ENCODE peak calls at places on chromosomes 7 and 10, in four cellular contexts. H is Peyer's patch, U is A549, T is lower lobe of right lung. R is an unnamed sample.

GRCh38 chr10:11813855-11814557 is 9.2 kb upstream of the PROSER2 start:
- DNase-seq in H (no peak), U (no peak), T (no peak), R (no peak)

GRCh38 chr7:74269757-74270277 is 15.6 kb upstream of the RFC2 start:
- DNase-seq in H (peak; percentile 77), T (peak; percentile 58), U (peak; percentile 70), R (peak; percentile 56)

GRCh38 chr7:1713502-1714484 is 43.7 kb downstream of the ELFN1 start:
- DNase-seq in U (no peak), H (no peak), T (peak; percentile 45), R (peak; percentile 76)

GRCh38 chr7:29483219-29484104 is 80.2 kb upstream of the PRR15 start:
- DNase-seq in T (no peak), H (no peak), U (no peak), R (no peak)

GRCh38 chr10:75662715-75663114 is 231.3 kb downstream of the LRMDA start:
- DNase-seq in U (no peak), T (no peak), H (no peak), R (no peak)

GRCh38 chr10:50293508-50294320 is 42.4 kb upstream of the ASAH2 start:
- DNase-seq in T (no peak), U (no peak), H (no peak), R (no peak)

GRCh38 chr10:121819049-121819448 is 108.8 kb downstream of the ATE1 start:
- DNase-seq in T (no peak), U (no peak), H (no peak), R (no peak)

GRCh38 chr7:29970158-29970557 is 19.4 kb downstream of the SCRN1 start:
- DNase-seq in U (no peak), H (no peak), T (no peak), R (no peak)

GRCh38 chr7:77910124-77910523 is 111.6 kb downstream of the PHTF2 start:
- DNase-seq in T (no peak), U (peak; percentile 34), H (no peak), R (no peak)
- TF ChIP-seq CTCF in T (no peak), U (no peak), H (peak; percentile 10), R (no peak)

DNA sequence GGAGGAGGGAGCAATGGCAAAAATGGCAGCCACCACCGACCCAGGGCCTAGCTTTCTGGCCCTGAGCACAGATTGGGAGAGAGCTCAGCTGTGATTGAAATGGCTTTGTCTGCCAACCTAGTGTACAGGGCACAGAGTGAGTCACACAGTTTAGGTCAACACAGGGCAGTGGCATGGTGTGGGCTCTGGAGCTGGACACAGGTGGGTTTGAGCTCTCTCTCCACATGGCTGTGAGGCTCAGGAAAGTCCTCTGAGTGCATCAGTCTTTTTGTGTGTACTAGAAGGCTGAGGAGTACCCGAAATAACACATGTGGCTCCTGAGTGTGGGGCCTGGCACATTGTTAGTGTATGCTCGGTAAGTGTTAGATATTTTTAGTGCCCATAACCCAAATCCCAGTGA is 60.2 kb upstream of the LOXL4 start:
- DNase-seq in H (no peak), U (no peak), T (no peak), R (no peak)
- TF ChIP-seq CTCF in H (no peak), U (no peak), T (no peak), R (no peak)

GRCh38 chr10:70619271-70620019 is 16.9 kb upstream of the PRF1 start:
- DNase-seq in U (peak; percentile 50), H (no peak), T (no peak), R (no peak)
- TF ChIP-seq CTCF in U (peak; percentile 38), H (peak; percentile 57), T (peak; percentile 22), R (no peak)

DNA sequence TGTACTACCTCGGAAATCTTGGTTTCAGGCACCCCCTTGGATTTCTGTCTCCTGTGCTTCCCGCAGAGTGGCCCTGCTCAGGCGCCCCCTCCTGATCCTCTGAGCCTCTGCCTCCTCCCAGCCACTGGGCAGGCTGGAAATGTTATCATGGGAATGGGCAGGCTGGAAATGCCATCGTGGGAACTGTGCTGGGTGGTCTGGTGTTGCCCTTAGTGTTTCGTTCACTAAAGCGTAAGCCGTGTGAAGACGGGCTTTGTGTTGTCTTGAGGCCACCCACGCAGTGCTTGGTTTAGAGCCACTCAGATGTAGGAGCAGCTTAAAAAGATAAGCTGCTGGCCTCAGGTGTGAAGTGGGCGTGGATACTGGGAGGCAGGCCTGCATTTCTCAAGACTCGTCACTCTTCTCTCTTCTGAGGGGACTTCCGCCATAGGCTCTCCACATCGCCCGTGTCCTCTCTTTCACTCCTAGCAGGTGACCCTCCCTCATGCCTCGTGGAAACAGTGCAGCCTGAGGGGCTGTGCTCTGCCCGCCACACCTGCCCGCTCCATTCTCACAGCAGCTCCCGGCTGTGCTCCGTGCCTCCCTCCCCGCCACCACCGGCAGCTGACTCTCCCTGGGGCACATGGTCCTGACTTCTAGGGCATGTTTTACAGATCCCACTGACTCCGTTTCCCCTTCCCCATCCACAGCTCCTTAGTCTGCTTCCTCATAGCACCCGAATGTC is 28.5 kb downstream of the PPP2R2D start:
- DNase-seq in U (no peak), T (no peak), H (no peak), R (no peak)
- TF ChIP-seq CTCF in U (no peak), T (no peak), H (no peak), R (no peak)

DNA sequence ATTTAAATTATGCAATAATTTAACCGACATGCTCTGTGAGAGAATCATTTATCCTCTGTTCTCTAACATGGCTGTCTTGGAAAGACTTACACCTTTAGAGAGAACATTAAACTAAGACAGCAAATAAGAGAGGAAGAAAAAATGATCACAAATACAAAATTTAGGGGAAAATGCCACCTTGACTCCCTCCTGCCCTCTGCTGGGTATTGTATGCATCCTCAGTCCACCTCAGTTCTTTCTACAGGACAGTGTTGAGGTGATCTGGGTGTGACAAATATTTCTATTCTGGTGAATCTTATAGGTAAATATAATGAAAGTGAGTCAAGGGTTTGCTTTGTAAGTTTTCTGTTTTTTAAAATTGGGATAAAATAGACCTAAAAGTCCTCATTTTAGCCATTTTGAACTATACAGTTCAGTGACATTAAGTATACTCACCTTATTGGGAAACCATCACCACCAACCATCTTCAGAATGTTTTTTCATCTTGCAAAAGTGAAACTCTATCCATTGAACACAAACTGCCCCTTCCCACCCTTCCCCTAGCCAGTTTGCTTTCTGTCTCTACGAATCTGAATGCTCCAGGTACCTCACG is 61.5 kb upstream of the ELMO1 start:
- DNase-seq in H (no peak), T (no peak), U (no peak), R (no peak)
- TF ChIP-seq CTCF in H (peak; percentile 55), T (peak; percentile 75), U (peak; percentile 64), R (peak; percentile 60)

DNA sequence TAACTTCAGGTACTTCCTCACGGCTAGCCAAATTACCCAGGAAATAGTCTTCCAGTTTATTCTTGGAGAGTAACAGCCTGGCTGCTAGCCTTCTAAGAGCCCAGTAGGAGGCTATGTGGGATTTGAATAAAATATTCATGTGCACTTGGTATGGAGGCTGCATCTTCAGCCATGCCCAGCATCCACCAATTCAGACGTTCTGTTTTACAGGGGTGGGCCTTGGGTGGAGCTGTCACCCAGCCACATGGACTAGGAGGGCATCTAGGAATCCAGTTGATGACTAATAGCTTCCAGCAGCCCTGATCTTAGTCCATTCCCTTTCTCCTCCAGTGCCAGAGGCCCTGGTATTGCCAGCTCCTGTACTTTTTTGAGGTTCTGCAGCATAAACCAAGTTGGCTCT is 66.3 kb upstream of the ZRANB1 start:
- DNase-seq in U (peak; percentile 39), T (peak; percentile 1), H (no peak), R (no peak)
- TF ChIP-seq CTCF in U (no peak), T (no peak), H (no peak), R (no peak)

DNA sequence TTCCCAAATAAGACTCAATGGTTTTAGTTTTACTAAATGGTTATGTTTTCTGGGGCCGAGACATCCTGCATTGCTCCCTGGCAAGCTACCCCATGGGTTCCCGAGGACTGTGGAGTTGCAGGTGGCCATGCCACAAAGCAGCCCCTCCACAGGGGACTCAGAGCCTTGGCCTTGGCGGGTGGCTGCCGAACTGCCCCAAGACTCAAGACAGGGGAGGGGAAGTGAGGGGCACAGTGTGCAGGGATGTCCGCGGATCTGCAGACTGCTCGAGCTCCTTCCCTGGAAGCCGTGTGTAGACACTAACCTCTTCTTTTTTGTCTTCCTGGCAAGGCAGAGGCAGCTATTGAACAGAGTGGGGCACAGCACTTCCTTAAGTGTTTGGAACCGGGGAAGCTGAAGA is 154.6 kb downstream of the EBF3 start:
- DNase-seq in U (no peak), H (no peak), T (no peak), R (no peak)
- TF ChIP-seq CTCF in U (no peak), H (no peak), T (no peak), R (no peak)